ENCODE peak calls at places on chromosomes 4 and X, in eight cellular contexts. One of them, this sample, is unnamed.

GRCh38 chr4:130689182-130689581 is 1593.2 kb downstream of the C4orf33 start:
- DNase-seq in naive thymus-derived CD4-positive, alpha-beta T cell: no peak
- DNase-seq in brain microvascular endothelial cell: no peak
- DNase-seq in ascending aorta: no peak
- DNase-seq in fibroblast of lung: no peak
- DNase-seq in AG04450: no peak
- DNase-seq in lung: no peak
- DNase-seq in OCI-LY7: no peak
- DNase-seq in this sample: no peak

GRCh38 chr4:44320833-44321232 is 127.8 kb downstream of the KCTD8 start:
- DNase-seq in naive thymus-derived CD4-positive, alpha-beta T cell: no peak
- DNase-seq in lung: no peak
- DNase-seq in ascending aorta: no peak
- DNase-seq in fibroblast of lung: no peak
- DNase-seq in OCI-LY7: no peak
- DNase-seq in AG04450: no peak
- DNase-seq in brain microvascular endothelial cell: no peak
- DNase-seq in this sample: no peak

GRCh38 chr4:127965803-127966175 is 583 bp downstream of the ABHD18 start:
- DNase-seq in brain microvascular endothelial cell: peak
- DNase-seq in lung: peak
- DNase-seq in AG04450: no peak
- DNase-seq in naive thymus-derived CD4-positive, alpha-beta T cell: peak
- DNase-seq in fibroblast of lung: peak
- DNase-seq in OCI-LY7: peak
- DNase-seq in ascending aorta: no peak
- DNase-seq in this sample: no peak

GRCh38 chr4:11585506-11585905 is 156.8 kb upstream of the HS3ST1 start:
- DNase-seq in fibroblast of lung: no peak
- DNase-seq in brain microvascular endothelial cell: no peak
- DNase-seq in ascending aorta: no peak
- DNase-seq in naive thymus-derived CD4-positive, alpha-beta T cell: no peak
- DNase-seq in lung: no peak
- DNase-seq in OCI-LY7: no peak
- DNase-seq in AG04450: no peak
- DNase-seq in this sample: peak

GRCh38 chrX:48450076-48450475 is 20.0 kb downstream of the SLC38A5 start:
- DNase-seq in naive thymus-derived CD4-positive, alpha-beta T cell: no peak
- DNase-seq in ascending aorta: no peak
- DNase-seq in OCI-LY7: no peak
- DNase-seq in brain microvascular endothelial cell: no peak
- DNase-seq in lung: no peak
- DNase-seq in fibroblast of lung: no peak
- DNase-seq in AG04450: no peak
- DNase-seq in this sample: no peak

GRCh38 chrX:136659174-136659573 is 11.2 kb downstream of the CD40LG start:
- DNase-seq in lung: no peak
- DNase-seq in fibroblast of lung: no peak
- DNase-seq in AG04450: no peak
- DNase-seq in naive thymus-derived CD4-positive, alpha-beta T cell: no peak
- DNase-seq in brain microvascular endothelial cell: no peak
- DNase-seq in OCI-LY7: no peak
- DNase-seq in ascending aorta: no peak
- DNase-seq in this sample: no peak

GRCh38 chrX:31217111-31217510 is 145.3 kb upstream of the FTHL17 start:
- DNase-seq in OCI-LY7: no peak
- DNase-seq in lung: no peak
- DNase-seq in AG04450: no peak
- DNase-seq in fibroblast of lung: no peak
- DNase-seq in brain microvascular endothelial cell: no peak
- DNase-seq in ascending aorta: no peak
- DNase-seq in naive thymus-derived CD4-positive, alpha-beta T cell: no peak
- DNase-seq in this sample: no peak

GRCh38 chr4:168864831-168865541 is 145.1 kb downstream of the CBR4 start:
- DNase-seq in ascending aorta: no peak
- DNase-seq in brain microvascular endothelial cell: no peak
- DNase-seq in fibroblast of lung: peak
- DNase-seq in naive thymus-derived CD4-positive, alpha-beta T cell: no peak
- DNase-seq in lung: no peak
- DNase-seq in AG04450: no peak
- DNase-seq in OCI-LY7: no peak
- DNase-seq in this sample: no peak

GRCh38 chr4:157220026-157220881 is at the start of gene GRIA2:
- DNase-seq in naive thymus-derived CD4-positive, alpha-beta T cell: no peak
- DNase-seq in OCI-LY7: no peak
- DNase-seq in lung: no peak
- DNase-seq in fibroblast of lung: peak
- DNase-seq in brain microvascular endothelial cell: peak
- DNase-seq in ascending aorta: no peak
- DNase-seq in AG04450: no peak
- DNase-seq in this sample: no peak

GRCh38 chr4:42282081-42282901 is 115.0 kb upstream of the SHISA3 start:
- DNase-seq in brain microvascular endothelial cell: peak
- DNase-seq in fibroblast of lung: peak
- DNase-seq in ascending aorta: no peak
- DNase-seq in AG04450: peak
- DNase-seq in lung: no peak
- DNase-seq in naive thymus-derived CD4-positive, alpha-beta T cell: peak
- DNase-seq in OCI-LY7: peak
- DNase-seq in this sample: peak

GRCh38 chrX:7943600-7944245 is 16.5 kb upstream of the PNPLA4 start:
- DNase-seq in fibroblast of lung: peak
- DNase-seq in brain microvascular endothelial cell: no peak
- DNase-seq in ascending aorta: no peak
- DNase-seq in naive thymus-derived CD4-positive, alpha-beta T cell: no peak
- DNase-seq in OCI-LY7: no peak
- DNase-seq in lung: no peak
- DNase-seq in AG04450: no peak
- DNase-seq in this sample: peak

GRCh38 chr4:157246959-157247358 is 26.4 kb downstream of the GRIA2 start:
- DNase-seq in ascending aorta: no peak
- DNase-seq in OCI-LY7: no peak
- DNase-seq in AG04450: no peak
- DNase-seq in fibroblast of lung: no peak
- DNase-seq in naive thymus-derived CD4-positive, alpha-beta T cell: no peak
- DNase-seq in brain microvascular endothelial cell: no peak
- DNase-seq in lung: no peak
- DNase-seq in this sample: no peak

GRCh38 chr4:188439641-188440311 is 300.5 kb downstream of the TRIML1 start:
- DNase-seq in OCI-LY7: no peak
- DNase-seq in naive thymus-derived CD4-positive, alpha-beta T cell: no peak
- DNase-seq in ascending aorta: no peak
- DNase-seq in lung: no peak
- DNase-seq in brain microvascular endothelial cell: no peak
- DNase-seq in AG04450: no peak
- DNase-seq in fibroblast of lung: peak
- DNase-seq in this sample: peak

GRCh38 chrX:46838974-46839480 is 2.2 kb downstream of the RP2 start:
- DNase-seq in fibroblast of lung: no peak
- DNase-seq in lung: no peak
- DNase-seq in AG04450: no peak
- DNase-seq in OCI-LY7: no peak
- DNase-seq in ascending aorta: no peak
- DNase-seq in naive thymus-derived CD4-positive, alpha-beta T cell: no peak
- DNase-seq in brain microvascular endothelial cell: no peak
- DNase-seq in this sample: no peak

GRCh38 chrX:46838482-46838857 is 1.6 kb downstream of the RP2 start:
- DNase-seq in naive thymus-derived CD4-positive, alpha-beta T cell: no peak
- DNase-seq in OCI-LY7: no peak
- DNase-seq in brain microvascular endothelial cell: no peak
- DNase-seq in ascending aorta: no peak
- DNase-seq in fibroblast of lung: peak
- DNase-seq in AG04450: no peak
- DNase-seq in lung: no peak
- DNase-seq in this sample: no peak

GRCh38 chrX:46840946-46841740 is 4.3 kb downstream of the RP2 start:
- DNase-seq in lung: no peak
- DNase-seq in ascending aorta: no peak
- DNase-seq in naive thymus-derived CD4-positive, alpha-beta T cell: no peak
- DNase-seq in AG04450: no peak
- DNase-seq in OCI-LY7: peak
- DNase-seq in fibroblast of lung: peak
- DNase-seq in brain microvascular endothelial cell: peak
- DNase-seq in this sample: no peak

GRCh38 chrX:46836701-46837542 is at the start of gene RP2:
- DNase-seq in ascending aorta: peak
- DNase-seq in fibroblast of lung: peak
- DNase-seq in brain microvascular endothelial cell: peak
- DNase-seq in OCI-LY7: peak
- DNase-seq in naive thymus-derived CD4-positive, alpha-beta T cell: peak
- DNase-seq in lung: peak
- DNase-seq in AG04450: peak
- DNase-seq in this sample: peak

GRCh38 chrX:46837543-46838481 is 969 bp downstream of the RP2 start:
- DNase-seq in ascending aorta: no peak
- DNase-seq in naive thymus-derived CD4-positive, alpha-beta T cell: peak
- DNase-seq in lung: no peak
- DNase-seq in brain microvascular endothelial cell: no peak
- DNase-seq in AG04450: no peak
- DNase-seq in OCI-LY7: peak
- DNase-seq in fibroblast of lung: peak
- DNase-seq in this sample: no peak
- H3K27ac ChIP-seq in ascending aorta: peak
- H3K27ac ChIP-seq in naive thymus-derived CD4-positive, alpha-beta T cell: peak
- H3K27ac ChIP-seq in lung: peak
- H3K27ac ChIP-seq in brain microvascular endothelial cell: peak
- H3K27ac ChIP-seq in AG04450: peak
- H3K27ac ChIP-seq in OCI-LY7: peak
- H3K27ac ChIP-seq in fibroblast of lung: peak
- H3K27ac ChIP-seq in this sample: peak

GRCh38 chrX:101385026-101385684 is 836 bp downstream of the BTK start:
- DNase-seq in ascending aorta: no peak
- DNase-seq in brain microvascular endothelial cell: no peak
- DNase-seq in fibroblast of lung: no peak
- DNase-seq in AG04450: no peak
- DNase-seq in lung: no peak
- DNase-seq in OCI-LY7: no peak
- DNase-seq in naive thymus-derived CD4-positive, alpha-beta T cell: no peak
- DNase-seq in this sample: no peak
- H3K27ac ChIP-seq in ascending aorta: no peak
- H3K27ac ChIP-seq in brain microvascular endothelial cell: no peak
- H3K27ac ChIP-seq in fibroblast of lung: no peak
- H3K27ac ChIP-seq in AG04450: no peak
- H3K27ac ChIP-seq in lung: no peak
- H3K27ac ChIP-seq in OCI-LY7: peak
- H3K27ac ChIP-seq in naive thymus-derived CD4-positive, alpha-beta T cell: no peak
- H3K27ac ChIP-seq in this sample: no peak

GRCh38 chr4:7903686-7904085 is 36.0 kb downstream of the AFAP1 start:
- DNase-seq in fibroblast of lung: peak
- DNase-seq in naive thymus-derived CD4-positive, alpha-beta T cell: no peak
- DNase-seq in brain microvascular endothelial cell: no peak
- DNase-seq in ascending aorta: no peak
- DNase-seq in AG04450: no peak
- DNase-seq in lung: no peak
- DNase-seq in OCI-LY7: no peak
- DNase-seq in this sample: no peak

GRCh38 chr4:7905461-7905915 is 34.2 kb downstream of the AFAP1 start:
- DNase-seq in AG04450: no peak
- DNase-seq in ascending aorta: no peak
- DNase-seq in OCI-LY7: no peak
- DNase-seq in fibroblast of lung: peak
- DNase-seq in naive thymus-derived CD4-positive, alpha-beta T cell: no peak
- DNase-seq in brain microvascular endothelial cell: no peak
- DNase-seq in lung: no peak
- DNase-seq in this sample: no peak

GRCh38 chr4:7904108-7904516 is 35.5 kb downstream of the AFAP1 start:
- DNase-seq in ascending aorta: no peak
- DNase-seq in brain microvascular endothelial cell: peak
- DNase-seq in AG04450: peak
- DNase-seq in naive thymus-derived CD4-positive, alpha-beta T cell: no peak
- DNase-seq in OCI-LY7: no peak
- DNase-seq in lung: no peak
- DNase-seq in fibroblast of lung: peak
- DNase-seq in this sample: no peak

GRCh38 chr4:7906171-7906581 is 33.5 kb downstream of the AFAP1 start:
- DNase-seq in fibroblast of lung: peak
- DNase-seq in lung: no peak
- DNase-seq in naive thymus-derived CD4-positive, alpha-beta T cell: no peak
- DNase-seq in AG04450: no peak
- DNase-seq in brain microvascular endothelial cell: no peak
- DNase-seq in OCI-LY7: no peak
- DNase-seq in ascending aorta: no peak
- DNase-seq in this sample: no peak

GRCh38 chr4:7904942-7905341 is 34.7 kb downstream of the AFAP1 start:
- DNase-seq in lung: no peak
- DNase-seq in AG04450: peak
- DNase-seq in fibroblast of lung: peak
- DNase-seq in OCI-LY7: no peak
- DNase-seq in naive thymus-derived CD4-positive, alpha-beta T cell: no peak
- DNase-seq in brain microvascular endothelial cell: peak
- DNase-seq in ascending aorta: no peak
- DNase-seq in this sample: no peak
- H3K27ac ChIP-seq in lung: no peak
- H3K27ac ChIP-seq in AG04450: peak
- H3K27ac ChIP-seq in fibroblast of lung: peak
- H3K27ac ChIP-seq in OCI-LY7: no peak
- H3K27ac ChIP-seq in naive thymus-derived CD4-positive, alpha-beta T cell: no peak
- H3K27ac ChIP-seq in brain microvascular endothelial cell: peak
- H3K27ac ChIP-seq in ascending aorta: peak
- H3K27ac ChIP-seq in this sample: no peak

DNA sequence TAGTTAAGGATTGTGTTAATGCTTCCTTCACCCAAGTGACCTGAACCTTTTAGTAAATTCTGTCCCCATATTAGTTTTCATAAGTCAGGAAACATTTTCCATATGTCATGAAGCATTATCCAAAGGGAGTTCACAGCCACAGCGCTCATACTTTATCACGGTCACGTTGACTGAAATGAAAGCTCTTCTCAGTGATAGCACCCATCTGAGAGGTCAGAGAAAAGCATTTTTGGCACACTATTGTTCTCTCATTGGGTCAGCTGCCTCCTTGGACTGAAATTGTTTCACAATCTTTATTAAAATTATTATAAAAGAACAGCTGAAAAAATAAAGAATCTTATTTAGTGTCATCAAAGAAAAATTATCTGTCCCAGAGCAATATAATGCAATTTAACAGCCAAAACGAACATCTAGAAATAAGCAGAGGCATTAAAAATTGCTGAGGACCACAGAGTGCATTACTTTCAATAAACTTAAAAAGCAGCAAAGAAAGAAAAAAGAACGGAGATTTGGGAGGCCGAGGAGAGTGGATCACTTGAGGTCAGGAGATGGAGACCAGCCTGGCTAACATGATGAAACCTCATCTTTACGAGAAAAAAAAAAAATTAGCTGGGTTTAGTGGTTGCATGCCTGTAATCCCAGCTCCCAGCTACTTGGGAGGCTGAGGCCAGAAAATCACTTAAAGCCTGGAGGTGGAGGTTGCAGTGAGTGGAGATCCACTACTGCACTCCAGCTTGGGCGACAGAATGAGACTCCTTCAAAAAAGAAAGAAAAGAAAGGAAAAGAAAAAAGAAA is 680.8 kb upstream of the FAM241A start:
- DNase-seq in ascending aorta: no peak
- DNase-seq in naive thymus-derived CD4-positive, alpha-beta T cell: no peak
- DNase-seq in AG04450: no peak
- DNase-seq in brain microvascular endothelial cell: no peak
- DNase-seq in OCI-LY7: no peak
- DNase-seq in fibroblast of lung: peak
- DNase-seq in lung: no peak
- DNase-seq in this sample: no peak
- H3K27ac ChIP-seq in ascending aorta: no peak
- H3K27ac ChIP-seq in naive thymus-derived CD4-positive, alpha-beta T cell: no peak
- H3K27ac ChIP-seq in AG04450: no peak
- H3K27ac ChIP-seq in brain microvascular endothelial cell: no peak
- H3K27ac ChIP-seq in OCI-LY7: no peak
- H3K27ac ChIP-seq in fibroblast of lung: no peak
- H3K27ac ChIP-seq in lung: no peak
- H3K27ac ChIP-seq in this sample: no peak